ENCODE peak calls at places on chromosomes 11 and 22, in ten cellular contexts. C is esophagus muscularis mucosa; N is upper lobe of right lung; K is neural progenitor cell; G is prostate gland; B is lung; W is mammary epithelial cell; Z is CD8-positive, alpha-beta T cell; P is thoracic aorta; J is GM23338. T is an unnamed sample.

GRCh38 chr11:31106963-31107576 is 262.5 kb downstream of the DCDC1 start:
- DNase-seq in B (peak; percentile 45), G (peak; percentile 32), W (peak; percentile 39), P (no peak), N (peak; percentile 57), K (peak; percentile 89), J (peak; percentile 92), Z (peak; percentile 23), C (no peak), T (peak; percentile 22)

GRCh38 chr22:46484861-46485595 is 52.4 kb downstream of the CELSR1 start:
- DNase-seq in K (peak; percentile 30), W (no peak), C (no peak), G (no peak), P (no peak), Z (no peak), J (no peak), N (no peak), B (no peak), T (peak; percentile 66)

GRCh38 chr11:28760676-28761390 is 652.6 kb downstream of the METTL15 start:
- DNase-seq in W (peak; percentile 45), J (no peak), K (no peak), G (no peak), B (no peak), N (no peak), C (no peak), Z (no peak), P (no peak), T (no peak)

GRCh38 chr22:46053563-46054090 is 76.7 kb upstream of the WNT7B start:
- DNase-seq in C (no peak), P (no peak), B (peak; percentile 74), Z (peak; percentile 58), J (no peak), N (peak; percentile 92), G (peak; percentile 87), K (no peak), W (peak; percentile 78), T (peak; percentile 65)

GRCh38 chr22:28600546-28601143 is 79.0 kb downstream of the TTC28 start:
- DNase-seq in J (peak; percentile 78), Z (peak; percentile 14), B (no peak), K (peak; percentile 59), G (no peak), W (peak; percentile 24), P (no peak), C (no peak), N (no peak), T (peak; percentile 10)

GRCh38 chr11:3134651-3135490 is 30.2 kb downstream of the OSBPL5 start:
- DNase-seq in C (no peak), K (no peak), W (no peak), P (no peak), B (no peak), G (no peak), Z (no peak), N (peak; percentile 62), J (no peak), T (peak; percentile 62)

GRCh38 chr22:40709752-40710413 is 30.6 kb downstream of the MCHR1 start:
- DNase-seq in N (no peak), P (no peak), B (no peak), Z (no peak), G (no peak), C (no peak), W (no peak), J (peak; percentile 58), K (no peak), T (no peak)

GRCh38 chr22:44878483-44879300 is 126.3 kb downstream of the ARHGAP8 start:
- DNase-seq in P (no peak), W (no peak), B (no peak), K (no peak), J (no peak), Z (no peak), G (no peak), N (peak; percentile 46), C (no peak), T (peak; percentile 46)

GRCh38 chr11:5046754-5047330 is 516 bp downstream of the OR52J3 start:
- DNase-seq in P (no peak), Z (no peak), W (no peak), K (no peak), J (peak; percentile 23), G (no peak), N (no peak), B (no peak), C (no peak), T (no peak)

GRCh38 chr22:36470162-36470993 is 11.1 kb downstream of the TXN2 start:
- DNase-seq in J (peak; percentile 93), C (no peak), B (peak; percentile 86), N (peak; percentile 85), P (no peak), W (peak; percentile 82), Z (peak; percentile 81), G (peak; percentile 86), K (peak; percentile 87), T (peak; percentile 91)

GRCh38 chr22:44561139-44561840 is 63.3 kb upstream of the RTL6 start:
- DNase-seq in N (peak; percentile 13), K (no peak), J (no peak), G (no peak), B (no peak), P (no peak), Z (no peak), C (no peak), W (no peak), T (no peak)

GRCh38 chr11:109865558-109866186 is 227.5 kb upstream of the ZC3H12C start:
- DNase-seq in C (no peak), B (no peak), N (no peak), W (peak; percentile 19), Z (no peak), J (peak; percentile 21), P (no peak), G (no peak), K (no peak), T (no peak)

GRCh38 chr22:46287873-46288751 is 8.6 kb upstream of the GTSE1 start:
- DNase-seq in P (no peak), C (no peak), B (peak; percentile 54), G (no peak), N (peak; percentile 76), J (no peak), K (no peak), W (no peak), Z (no peak), T (peak; percentile 44)

GRCh38 chr22:42869463-42869862 is 12.4 kb upstream of the ARFGAP3 start:
- DNase-seq in P (no peak), G (no peak), B (no peak), W (no peak), K (no peak), Z (no peak), N (no peak), C (no peak), J (no peak), T (peak; percentile 30)

GRCh38 chr22:33054276-33054675 is 3.9 kb downstream of the SYN3 start:
- DNase-seq in J (peak; percentile 73), Z (no peak), W (no peak), G (no peak), C (no peak), P (no peak), K (no peak), N (no peak), B (no peak), T (no peak)
- H3K27me3 ChIP-seq in J (peaks cover 37% of the 10 kb centered on the region), Z (peaks cover 15% of the 10 kb centered on the region), W (peaks cover 32% of the 10 kb centered on the region), G (peaks cover 4% of the 10 kb centered on the region), C (peaks cover 23% of the 10 kb centered on the region), P (peaks cover 5% of the 10 kb centered on the region), K (peaks cover 26% of the 10 kb centered on the region), N (peaks cover 68% of the 10 kb centered on the region), B (peaks cover 3% of the 10 kb centered on the region), T (peaks cover 22% of the 10 kb centered on the region)

DNA sequence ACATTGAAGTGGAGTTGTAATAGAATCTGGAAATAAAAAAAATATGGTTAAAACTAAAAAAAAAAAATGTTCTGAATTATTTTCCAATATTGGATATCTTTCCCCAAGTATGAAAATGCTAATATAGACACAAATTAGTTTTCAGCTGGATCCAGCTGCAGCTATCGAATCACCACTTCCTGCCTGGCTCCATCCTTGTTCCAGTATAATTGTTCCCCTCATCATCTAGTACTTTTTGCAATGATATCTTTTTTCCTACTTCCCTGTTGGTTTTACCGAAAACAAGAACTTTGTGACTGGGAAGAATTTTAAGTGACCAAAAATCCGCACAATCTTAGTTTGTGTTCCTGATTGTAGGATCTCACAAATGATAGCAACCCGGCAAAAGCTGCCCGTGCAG is 9.4 kb downstream of the OR4D9 start:
- DNase-seq in Z (no peak), C (no peak), B (no peak), J (no peak), N (no peak), P (no peak), K (no peak), W (no peak), G (no peak), T (no peak)
- H3K27me3 ChIP-seq in Z (no peaks in the 10 kb centered on the region), C (no peaks in the 10 kb centered on the region), B (no peaks in the 10 kb centered on the region), J (no peaks in the 10 kb centered on the region), N (no peaks in the 10 kb centered on the region), P (no peaks in the 10 kb centered on the region), K (no peaks in the 10 kb centered on the region), W (no peaks in the 10 kb centered on the region), G (no peaks in the 10 kb centered on the region), T (no peaks in the 10 kb centered on the region)

GRCh38 chr11:93972790-93973189 is 48.4 kb upstream of the HEPHL1 start:
- DNase-seq in G (no peak), Z (no peak), N (no peak), W (no peak), K (no peak), C (peak; percentile 26), B (no peak), P (no peak), J (peak; percentile 14), T (no peak)

GRCh38 chr11:93969925-93970922 is 50.9 kb upstream of the HEPHL1 start:
- DNase-seq in G (no peak), K (peak; percentile 7), B (no peak), J (peak; percentile 8), C (peak; percentile 85), N (no peak), P (no peak), W (no peak), Z (no peak), T (peak; percentile 43)

DNA sequence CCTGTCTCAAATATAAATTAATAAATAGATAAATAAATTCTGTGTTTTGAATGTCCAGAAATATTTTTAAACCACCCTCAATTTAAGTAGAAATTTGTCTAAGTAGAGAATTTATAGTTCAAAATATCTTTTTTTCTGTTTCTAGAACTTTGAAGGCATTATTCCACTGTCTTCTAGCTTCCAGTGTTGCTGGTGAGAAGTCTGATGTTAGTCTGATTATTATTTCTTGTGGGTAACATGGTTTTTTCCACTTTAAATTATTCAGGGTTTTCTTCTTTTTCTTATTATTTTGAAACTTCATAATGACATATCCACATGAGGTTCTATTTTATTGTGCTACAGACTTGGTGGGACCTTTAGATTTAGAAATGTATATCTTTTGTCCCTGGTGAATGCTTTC is 46.4 kb upstream of the HEPHL1 start:
- DNase-seq in J (no peak), P (no peak), B (no peak), Z (no peak), C (no peak), K (no peak), W (no peak), G (no peak), N (no peak), T (no peak)
- H3K27me3 ChIP-seq in J (no peaks in the 10 kb centered on the region), P (no peaks in the 10 kb centered on the region), B (no peaks in the 10 kb centered on the region), Z (no peaks in the 10 kb centered on the region), C (no peaks in the 10 kb centered on the region), K (no peaks in the 10 kb centered on the region), W (no peaks in the 10 kb centered on the region), G (no peaks in the 10 kb centered on the region), N (no peaks in the 10 kb centered on the region), T (no peaks in the 10 kb centered on the region)

DNA sequence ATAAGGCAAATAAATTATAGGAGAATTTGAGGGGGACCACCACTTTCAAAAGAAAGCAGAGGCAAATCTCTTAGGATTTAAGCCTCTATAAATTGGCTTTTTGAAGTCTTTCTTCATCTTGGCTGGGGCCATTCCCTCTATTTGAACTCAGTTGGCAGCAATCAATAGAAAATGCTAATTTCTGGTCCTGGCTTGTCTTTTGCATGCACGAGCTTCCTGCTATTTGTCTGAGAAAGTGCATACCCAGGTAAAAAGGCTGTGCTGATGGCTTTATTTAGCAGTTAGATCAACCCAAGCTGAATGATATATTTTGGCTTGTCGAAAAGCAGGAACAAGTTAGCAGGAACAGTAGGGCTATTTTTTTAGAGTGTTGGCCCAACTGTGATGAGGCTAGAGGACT is 64.1 kb upstream of the GRAMD1B start:
- DNase-seq in B (no peak), G (no peak), K (peak; percentile 12), Z (no peak), P (no peak), N (no peak), C (no peak), W (no peak), J (peak; percentile 39), T (peak; percentile 16)
- H3K27me3 ChIP-seq in B (no peaks in the 10 kb centered on the region), G (no peaks in the 10 kb centered on the region), K (peaks cover 19% of the 10 kb centered on the region), Z (peaks cover 2% of the 10 kb centered on the region), P (no peaks in the 10 kb centered on the region), N (peaks cover 6% of the 10 kb centered on the region), C (no peaks in the 10 kb centered on the region), W (peaks cover 7% of the 10 kb centered on the region), J (peaks cover 16% of the 10 kb centered on the region), T (peaks cover 6% of the 10 kb centered on the region)

T was measured in H7.